ENCODE peak calls at places on chromosomes 4 and X, in seven cellular contexts. W, Q, I, J, K, L and S are unnamed samples.

GRCh38 chrX:121581885-121582284 is 534.5 kb downstream of the GLUD2 start:
- DNase-seq in W (no peak), I (no peak), Q (no peak), L (no peak), J (no peak), K (no peak), S (no peak)

GRCh38 chr4:3041192-3042142 is 32.9 kb downstream of the HTT-AS start:
- DNase-seq in I (peak), Q (no peak), W (no peak), L (no peak), J (no peak), K (peak), S (no peak)

GRCh38 chr4:19913670-19914069 is 338.0 kb upstream of the SLIT2 start:
- DNase-seq in J (no peak), W (no peak), I (no peak), K (no peak), Q (no peak), L (no peak), S (no peak)

GRCh38 chr4:155761916-155762315 is 3.1 kb downstream of the GUCY1B1 start:
- DNase-seq in W (no peak), K (no peak), I (no peak), Q (no peak), J (no peak), L (no peak), S (no peak)

GRCh38 chrX:25878806-25879205 is 259.3 kb upstream of the MAGEB18 start:
- DNase-seq in I (no peak), L (no peak), Q (no peak), K (no peak), J (no peak), W (no peak), S (no peak)

GRCh38 chrX:323721-324628 is 5.4 kb upstream of the GTPBP6 start:
- DNase-seq in W (no peak), K (no peak), Q (no peak), J (peak), I (peak), L (no peak), S (no peak)

GRCh38 chr4:81353861-81354260 is 117.8 kb downstream of the RASGEF1B start:
- DNase-seq in K (no peak), Q (no peak), J (no peak), I (no peak), L (no peak), W (no peak), S (no peak)

GRCh38 chr4:188439641-188440311 is 300.5 kb downstream of the TRIML1 start:
- DNase-seq in K (no peak), W (peak), L (no peak), Q (no peak), J (no peak), I (no peak), S (peak)

GRCh38 chrX:153925387-153925738 is 701 bp downstream of the ARHGAP4 start:
- DNase-seq in L (no peak), J (no peak), W (no peak), I (no peak), K (no peak), Q (no peak), S (no peak)

GRCh38 chr4:88616275-88616996 is 24.2 kb downstream of the HERC3 start:
- DNase-seq in Q (no peak), W (no peak), I (no peak), L (no peak), J (no peak), K (no peak), S (no peak)

GRCh38 chr4:1368421-1369090 is 21.5 kb downstream of the UVSSA start:
- DNase-seq in K (no peak), I (no peak), J (no peak), Q (no peak), W (no peak), L (no peak), S (no peak)

GRCh38 chr4:120630432-120630831 is 292.1 kb downstream of the PRDM5 start:
- DNase-seq in W (no peak), K (no peak), J (no peak), I (no peak), L (no peak), Q (no peak), S (no peak)

GRCh38 chrX:80388206-80388605 is 32.0 kb upstream of the TENT5D start:
- DNase-seq in J (no peak), I (no peak), Q (no peak), L (no peak), W (no peak), K (no peak), S (no peak)

GRCh38 chr4:98387345-98388017 is 126.3 kb downstream of the RAP1GDS1 start:
- DNase-seq in W (no peak), L (no peak), I (no peak), K (no peak), Q (no peak), J (no peak), S (no peak)

GRCh38 chr4:112942077-112942476 is 107.4 kb upstream of the ANK2 start:
- DNase-seq in Q (no peak), I (no peak), J (no peak), W (no peak), K (no peak), L (no peak), S (no peak)

GRCh38 chr4:146522862-146523205 is 1.1 kb upstream of the SLC10A7 start:
- DNase-seq in W (no peak), Q (peak), I (no peak), K (peak), L (no peak), J (no peak), S (no peak)

GRCh38 chr4:113645288-113645687 is 116.2 kb downstream of the CAMK2D start:
- DNase-seq in J (no peak), K (no peak), I (no peak), Q (no peak), L (no peak), W (no peak), S (no peak)

GRCh38 chr4:105147226-105148151 is 813 bp downstream of the TET2 start:
- DNase-seq in K (peak), J (no peak), I (peak), L (no peak), W (peak), Q (no peak), S (peak)

GRCh38 chr4:187172340-187172761 is 448.7 kb upstream of the FAT1 start:
- DNase-seq in I (no peak), J (no peak), Q (no peak), W (no peak), L (no peak), K (no peak), S (no peak)

GRCh38 chr4:88097301-88097700 is 61.1 kb downstream of the ABCG2 start:
- DNase-seq in L (no peak), J (no peak), Q (no peak), I (no peak), W (no peak), K (no peak), S (no peak)

GRCh38 chrX:117010243-117010642 is 547.5 kb upstream of the CT83 start:
- DNase-seq in K (no peak), I (no peak), Q (no peak), L (no peak), J (no peak), W (no peak), S (no peak)

GRCh38 chrX:48496660-48497059 is 12.1 kb upstream of the PORCN start:
- DNase-seq in J (no peak), K (no peak), L (no peak), W (no peak), I (no peak), Q (no peak), S (no peak)

GRCh38 chrX:4322916-4323315 is 609.5 kb upstream of the PRKX start:
- DNase-seq in K (no peak), L (no peak), I (no peak), J (no peak), Q (no peak), W (no peak), S (no peak)

GRCh38 chr4:150950657-150951056 is 64.4 kb downstream of the LRBA start:
- DNase-seq in W (no peak), K (peak), J (no peak), Q (no peak), L (no peak), I (no peak), S (no peak)

GRCh38 chr4:111048316-111048715 is 425.4 kb upstream of the PITX2 start:
- DNase-seq in I (no peak), Q (no peak), J (no peak), K (no peak), L (no peak), W (no peak), S (no peak)

GRCh38 chrX:20594985-20595384 is 328.3 kb upstream of the RPS6KA3 start:
- DNase-seq in Q (no peak), W (no peak), J (peak), I (no peak), K (no peak), L (no peak), S (no peak)

GRCh38 chr4:88591787-88592599 is at the start of gene HERC3:
- DNase-seq in W (peak), L (peak), J (peak), Q (peak), I (peak), K (peak), S (peak)

GRCh38 chrX:77638397-77638796 is 147.6 kb downstream of the ATRX start:
- DNase-seq in K (no peak), J (no peak), Q (no peak), I (no peak), L (no peak), W (no peak), S (no peak)

GRCh38 chrX:120755066-120755846 is 120.4 kb downstream of the CT47B1 start:
- DNase-seq in L (no peak), J (no peak), K (peak), I (no peak), W (no peak), Q (no peak), S (no peak)

GRCh38 chr4:173025131-173025530 is 143.5 kb upstream of the GALNT7 start:
- DNase-seq in L (peak), J (peak), Q (peak), I (no peak), K (peak), W (peak), S (peak)

GRCh38 chr4:105191621-105192210 is 45.0 kb downstream of the TET2 start:
- DNase-seq in I (no peak), Q (no peak), K (peak), L (no peak), W (no peak), J (no peak), S (no peak)

GRCh38 chrX:148573119-148573518 is 72.7 kb downstream of the AFF2 start:
- DNase-seq in K (no peak), J (no peak), I (no peak), L (no peak), Q (no peak), W (no peak), S (no peak)

GRCh38 chr4:3193531-3194203 is 55.3 kb upstream of the MSANTD1 start:
- DNase-seq in J (peak), W (peak), I (no peak), L (no peak), Q (peak), K (no peak), S (no peak)

GRCh38 chr4:102500371-102501175 is 586 bp upstream of the NFKB1 start:
- DNase-seq in Q (peak), L (no peak), K (no peak), I (peak), W (peak), J (no peak), S (peak)

GRCh38 chrX:73267206-73267605 is 52.6 kb upstream of the NAP1L2 start:
- DNase-seq in Q (no peak), L (no peak), I (no peak), J (no peak), W (no peak), K (no peak), S (no peak)